ENCODE peak calls at places on chromosomes 3 and 15, in eight cellular contexts. M is IMR-90; Q is CD4-positive, CD25-positive, alpha-beta regulatory T cell; D is SJSA1; J is brain microvascular endothelial cell; B is CD8-positive, alpha-beta T cell; K is A549; F is HL-60. X is an unnamed sample.

GRCh38 chr15:87710406-87710805 is 546.1 kb downstream of the NTRK3 start:
- DNase-seq in B (no peak), F (no peak), Q (no peak), M (peak), K (no peak), D (no peak), J (no peak), X (no peak)

GRCh38 chr3:187798126-187798525 is 52.9 kb upstream of the BCL6 start:
- DNase-seq in M (no peak), Q (no peak), J (no peak), K (no peak), F (peak), B (no peak), D (no peak), X (no peak)

GRCh38 chr3:117752984-117753717 is 1043.6 kb downstream of the TUSC7 start:
- DNase-seq in J (no peak), Q (no peak), B (no peak), F (no peak), K (no peak), D (no peak), M (peak), X (no peak)

GRCh38 chr3:16687206-16687605 is 82.0 kb upstream of the DAZL start:
- DNase-seq in D (no peak), M (no peak), K (no peak), Q (no peak), F (no peak), B (no peak), J (no peak), X (no peak)

GRCh38 chr3:115071611-115072010 is 75.5 kb downstream of the ZBTB20 start:
- DNase-seq in M (peak), F (no peak), J (peak), B (no peak), Q (no peak), D (peak), K (no peak), X (no peak)

GRCh38 chr15:64874131-64874530 is 32.4 kb downstream of the PLEKHO2 start:
- DNase-seq in D (no peak), K (no peak), M (no peak), F (no peak), Q (no peak), B (no peak), J (no peak), X (no peak)

GRCh38 chr3:194091141-194091540 is 44.8 kb upstream of the HES1 start:
- DNase-seq in F (peak), D (peak), K (peak), J (peak), M (peak), B (no peak), Q (no peak), X (no peak)

GRCh38 chr15:75775296-75776074 is 62.8 kb upstream of the CSPG4 start:
- DNase-seq in F (no peak), Q (no peak), K (peak), J (no peak), M (no peak), D (no peak), B (no peak), X (no peak)

GRCh38 chr3:3127432-3128010 is 781 bp downstream of the TRNT1 start:
- DNase-seq in B (peak), M (peak), Q (peak), J (no peak), D (no peak), K (peak), F (peak), X (no peak)

GRCh38 chr15:64096486-64097431 is 977 bp downstream of the SNX1 start:
- DNase-seq in M (peak), D (peak), K (peak), F (peak), B (no peak), J (peak), Q (no peak), X (peak)

GRCh38 chr3:14403636-14404395 is 1.4 kb downstream of the SLC6A6 start:
- DNase-seq in Q (no peak), B (no peak), M (no peak), J (no peak), F (peak), K (peak), D (peak), X (no peak)

GRCh38 chr15:80404719-80405553 is 754 bp downstream of the ARNT2 start:
- DNase-seq in F (no peak), D (no peak), J (no peak), Q (no peak), M (peak), K (peak), B (no peak), X (no peak)

GRCh38 chr3:45011756-45012441 is 14.2 kb upstream of the CLEC3B start:
- DNase-seq in J (peak), D (peak), Q (no peak), B (no peak), M (peak), F (no peak), K (no peak), X (no peak)

DNA sequence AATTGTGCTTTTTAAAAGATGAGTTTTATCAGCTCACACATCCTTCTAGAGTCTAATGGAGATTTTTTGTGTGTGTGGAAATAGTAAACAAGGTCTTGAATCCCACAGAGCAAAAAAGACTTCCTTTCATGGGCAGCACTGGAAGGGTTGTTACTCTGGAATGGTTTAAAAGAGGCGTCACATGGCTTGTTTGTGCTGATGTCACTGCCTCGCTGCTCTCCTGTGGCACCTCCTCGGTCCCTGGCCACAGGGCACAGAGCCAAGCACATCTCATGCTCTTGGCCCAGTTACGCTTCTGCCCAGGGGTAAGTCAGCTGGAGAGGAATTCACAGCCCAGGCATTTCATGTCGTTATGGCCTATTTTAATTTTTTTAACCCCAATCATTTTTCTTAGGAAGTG is 53.2 kb downstream of the PGPEP1L start:
- DNase-seq in F (no peak), Q (no peak), D (peak), K (no peak), J (peak), M (peak), B (no peak), X (no peak)
- H3K27ac ChIP-seq in F (no peak), Q (no peak), D (peak), K (peak), J (no peak), M (peak), B (no peak), X (no peak)

GRCh38 chr15:68682906-68683490 is 104.2 kb downstream of the CORO2B start:
- DNase-seq in B (no peak), K (no peak), D (no peak), M (no peak), Q (no peak), J (no peak), F (no peak), X (no peak)
- H3K27ac ChIP-seq in B (no peak), K (no peak), D (no peak), M (no peak), Q (no peak), J (no peak), F (no peak), X (no peak)

GRCh38 chr15:31360158-31360561 is 33.5 kb downstream of the KLF13 start:
- DNase-seq in M (no peak), J (no peak), Q (no peak), D (no peak), K (no peak), B (no peak), F (no peak), X (no peak)

GRCh38 chr15:31358957-31359721 is 32.5 kb downstream of the KLF13 start:
- DNase-seq in B (no peak), D (no peak), M (no peak), J (no peak), F (no peak), Q (no peak), K (no peak), X (no peak)

GRCh38 chr15:31360843-31361763 is 34.5 kb downstream of the KLF13 start:
- DNase-seq in K (no peak), F (peak), B (peak), J (no peak), M (no peak), Q (peak), D (no peak), X (peak)

GRCh38 chr15:31358163-31358562 is 31.5 kb downstream of the KLF13 start:
- DNase-seq in D (no peak), K (no peak), M (no peak), F (no peak), B (no peak), J (no peak), Q (no peak), X (no peak)

DNA sequence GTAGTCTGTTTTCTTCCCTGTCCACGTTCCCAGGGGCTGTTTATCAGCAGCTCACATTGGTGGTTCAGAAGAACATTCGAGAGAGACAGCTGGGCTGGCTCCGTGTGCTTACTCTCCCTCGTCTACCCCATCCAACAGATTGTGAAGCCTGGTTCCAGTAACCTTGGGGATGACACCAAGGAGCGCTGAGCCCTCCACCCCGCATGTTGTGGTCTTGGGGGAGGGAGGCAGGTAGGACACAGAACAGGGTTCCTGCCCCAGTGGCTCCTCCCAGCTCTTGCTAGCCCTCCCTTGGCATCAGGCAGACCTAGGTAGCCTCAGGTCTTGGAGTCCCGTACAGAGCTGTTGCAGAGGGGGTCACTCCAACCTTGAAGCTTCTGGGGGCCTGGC is 33.1 kb downstream of the KLF13 start:
- DNase-seq in D (no peak), K (no peak), F (no peak), J (no peak), Q (no peak), B (no peak), M (no peak), X (no peak)
- H3K27ac ChIP-seq in D (no peak), K (no peak), F (peak), J (no peak), Q (peak), B (peak), M (no peak), X (peak)

DNA sequence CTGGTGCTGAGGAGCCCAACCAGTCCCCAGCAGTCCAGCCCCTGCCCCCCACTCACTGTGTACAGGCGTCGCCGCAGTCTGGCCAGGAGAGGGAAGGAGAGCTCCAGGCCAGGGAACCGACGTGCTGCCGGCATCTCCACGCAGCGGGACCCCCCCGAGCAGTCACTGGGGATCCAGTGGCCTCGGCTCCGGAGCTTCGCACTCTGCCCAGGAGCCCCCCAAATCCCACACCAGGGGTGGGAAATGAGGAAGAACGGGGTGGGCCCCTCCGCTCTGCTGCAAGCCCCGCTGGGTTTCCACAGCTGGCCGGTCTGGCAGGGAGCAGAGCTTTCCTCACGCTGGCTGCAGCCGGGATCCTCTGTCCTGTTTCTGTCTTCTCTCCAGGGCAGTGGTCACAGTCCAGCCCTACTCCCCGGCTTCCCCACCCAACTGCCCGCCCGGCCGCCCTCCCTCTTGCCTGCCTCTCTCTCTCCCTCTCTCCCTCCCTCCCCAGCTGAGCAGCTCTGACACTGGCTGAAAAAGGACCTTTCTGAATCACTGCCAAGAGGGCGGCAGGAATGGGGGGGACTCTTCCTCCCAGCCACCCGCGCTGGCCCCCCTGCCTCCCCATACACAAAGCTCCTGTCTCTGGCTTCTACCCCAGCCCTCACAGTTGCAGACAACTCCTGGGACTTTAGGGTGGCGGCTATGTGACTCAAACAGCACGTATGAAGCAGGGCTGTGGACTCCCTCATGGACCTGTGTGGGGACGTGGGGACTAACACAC is 15.8 kb downstream of the TNK2 start:
- DNase-seq in M (peak), K (no peak), B (no peak), F (no peak), D (no peak), J (no peak), Q (no peak), X (no peak)
- H3K27ac ChIP-seq in M (peak), K (no peak), B (no peak), F (no peak), D (no peak), J (no peak), Q (no peak), X (no peak)

GRCh38 chr15:90211440-90212168 is 10.5 kb downstream of the SEMA4B start:
- DNase-seq in J (peak), F (peak), Q (no peak), K (peak), B (no peak), M (peak), D (no peak), X (no peak)

GRCh38 chr15:90212221-90213079 is 11.3 kb downstream of the SEMA4B start:
- DNase-seq in F (no peak), J (no peak), B (no peak), K (no peak), D (no peak), Q (no peak), M (no peak), X (no peak)

GRCh38 chr15:90209591-90209990 is 8.5 kb downstream of the SEMA4B start:
- DNase-seq in M (no peak), J (no peak), F (no peak), D (no peak), Q (no peak), K (no peak), B (no peak), X (no peak)

GRCh38 chr15:90210593-90210992 is 9.5 kb downstream of the SEMA4B start:
- DNase-seq in J (no peak), F (no peak), K (no peak), Q (no peak), B (no peak), M (no peak), D (no peak), X (no peak)

DNA sequence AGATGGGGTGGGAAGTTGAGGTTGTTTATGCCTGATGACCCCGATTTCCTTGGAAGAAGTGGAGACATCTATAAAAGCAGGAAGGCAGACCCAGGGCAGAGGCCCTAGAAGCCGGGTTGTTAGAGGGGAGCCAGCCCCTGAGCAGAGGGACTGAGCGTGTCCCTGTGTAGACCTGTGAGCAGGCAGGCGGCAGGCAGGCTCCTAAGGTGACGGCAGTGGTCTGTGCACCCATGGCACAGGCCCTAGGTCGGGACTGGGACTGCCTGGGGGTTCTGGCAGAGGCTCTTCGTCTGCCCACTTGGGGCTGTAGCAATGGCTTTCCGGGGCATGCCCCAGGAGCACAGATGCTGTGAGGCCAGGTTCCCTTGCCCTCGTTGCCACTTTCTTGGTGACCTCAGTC is 9.9 kb downstream of the SEMA4B start:
- DNase-seq in F (no peak), Q (no peak), D (no peak), M (no peak), B (no peak), K (no peak), J (no peak), X (no peak)
- H3K27ac ChIP-seq in F (peak), Q (no peak), D (peak), M (no peak), B (no peak), K (peak), J (peak), X (no peak)

X was measured in naive thymus-derived CD4-positive, alpha-beta T cell.